ENCODE peak calls at places on chromosomes 12 and 14, in ten cellular contexts. A, R, L, B, D, J, U, P, M and G are unnamed samples.

GRCh38 chr12:82883396-82884360 is 197.0 kb downstream of the TMTC2 start:
- DNase-seq in A (no peak), R (no peak), L (no peak), B (no peak), D (no peak), J (peak; percentile 48), U (no peak), P (peak; percentile 23), M (no peak), G (no peak)

GRCh38 chr12:99372257-99372933 is 275.2 kb upstream of the GARIN6 start:
- DNase-seq in A (no peak), R (no peak), L (no peak), B (no peak), D (no peak), J (no peak), U (no peak), P (no peak), M (no peak), G (no peak)

GRCh38 chr12:22971771-22972191 is 346.8 kb downstream of the ETNK1 start:
- DNase-seq in A (no peak), R (no peak), L (no peak), B (no peak), D (no peak), J (no peak), U (no peak), P (no peak), M (no peak), G (no peak)

GRCh38 chr12:8644345-8645248 is 18.0 kb downstream of the MFAP5 start:
- DNase-seq in A (no peak), R (no peak), L (no peak), B (no peak), D (no peak), J (no peak), U (no peak), P (no peak), M (no peak), G (no peak)

GRCh38 chr12:133130038-133130807 is at the start of the genes ZNF10 and ZNF891:
- DNase-seq in A (peak; percentile 99), R (peak; percentile 64), L (peak; percentile 97), B (peak; percentile 97), D (peak; percentile 95), J (peak; percentile 47), U (peak; percentile 93), P (peak; percentile 95), M (peak; percentile 99), G (peak; percentile 95)

GRCh38 chr12:124617615-124618014 is 50.2 kb upstream of the NCOR2 start:
- DNase-seq in A (no peak), R (no peak), L (no peak), B (no peak), D (no peak), J (no peak), U (no peak), P (no peak), M (no peak), G (no peak)

GRCh38 chr12:28893365-28893764 is 255.7 kb upstream of the FAR2 start:
- DNase-seq in A (no peak), R (no peak), L (no peak), B (no peak), D (no peak), J (no peak), U (no peak), P (no peak), M (peak; percentile 45), G (no peak)

GRCh38 chr14:89190779-89191513 is 226.1 kb downstream of the FOXN3 start:
- DNase-seq in A (no peak), R (no peak), L (no peak), B (no peak), D (no peak), J (no peak), U (no peak), P (no peak), M (no peak), G (no peak)

GRCh38 chr12:82299617-82300016 is 58.6 kb downstream of the CCDC59 start:
- DNase-seq in A (no peak), R (no peak), L (no peak), B (no peak), D (no peak), J (no peak), U (no peak), P (no peak), M (no peak), G (no peak)

GRCh38 chr12:6046511-6047180 is 77.8 kb downstream of the VWF start:
- DNase-seq in A (no peak), R (no peak), L (no peak), B (no peak), D (no peak), J (no peak), U (no peak), P (no peak), M (no peak), G (no peak)

GRCh38 chr14:75980856-75981255 is 939 bp downstream of the TGFB3 start:
- DNase-seq in A (no peak), R (no peak), L (no peak), B (peak; percentile 47), D (peak; percentile 36), J (no peak), U (peak; percentile 64), P (no peak), M (no peak), G (no peak)

GRCh38 chr14:55739967-55740707 is 160.1 kb downstream of the KTN1 start:
- DNase-seq in A (no peak), R (no peak), L (no peak), B (no peak), D (no peak), J (no peak), U (peak; percentile 55), P (no peak), M (no peak), G (no peak)

GRCh38 chr12:130754234-130755001 is 38.3 kb upstream of the RIMBP2 start:
- DNase-seq in A (no peak), R (no peak), L (no peak), B (no peak), D (no peak), J (peak; percentile 10), U (no peak), P (no peak), M (no peak), G (no peak)

GRCh38 chr14:100143523-100143922 is 15.9 kb downstream of the DEGS2 start:
- DNase-seq in A (no peak), R (no peak), L (no peak), B (no peak), D (no peak), J (no peak), U (no peak), P (no peak), M (no peak), G (no peak)

GRCh38 chr14:106831322-106831720 is 1304.9 kb downstream of the TMEM121 start:
- DNase-seq in A (peak; percentile 81), R (no peak), L (no peak), B (no peak), D (peak; percentile 28), J (no peak), U (no peak), P (peak; percentile 70), M (no peak), G (peak; percentile 70)

GRCh38 chr12:53978477-53979356 is 4.0 kb upstream of the HOTAIR start:
- DNase-seq in A (no peak), R (no peak), L (no peak), B (no peak), D (no peak), J (peak; percentile 98), U (no peak), P (no peak), M (no peak), G (no peak)
- TF ChIP-seq POLR2AphosphoS5 in A (no peak), R (no peak), L (no peak), B (no peak), D (no peak), J (peak; percentile 71), U (no peak), P (no peak), M (no peak), G (no peak)

GRCh38 chr14:33938131-33938949 is 12.5 kb downstream of the EGLN3 start:
- DNase-seq in A (peak; percentile 75), R (no peak), L (no peak), B (peak; percentile 85), D (peak; percentile 23), J (no peak), U (no peak), P (no peak), M (no peak), G (no peak)
- TF ChIP-seq POLR2AphosphoS5 in A (peak; percentile 58), R (no peak), L (no peak), B (peak; percentile 77), D (no peak), J (no peak), U (no peak), P (no peak), M (no peak), G (peak; percentile 43)

DNA sequence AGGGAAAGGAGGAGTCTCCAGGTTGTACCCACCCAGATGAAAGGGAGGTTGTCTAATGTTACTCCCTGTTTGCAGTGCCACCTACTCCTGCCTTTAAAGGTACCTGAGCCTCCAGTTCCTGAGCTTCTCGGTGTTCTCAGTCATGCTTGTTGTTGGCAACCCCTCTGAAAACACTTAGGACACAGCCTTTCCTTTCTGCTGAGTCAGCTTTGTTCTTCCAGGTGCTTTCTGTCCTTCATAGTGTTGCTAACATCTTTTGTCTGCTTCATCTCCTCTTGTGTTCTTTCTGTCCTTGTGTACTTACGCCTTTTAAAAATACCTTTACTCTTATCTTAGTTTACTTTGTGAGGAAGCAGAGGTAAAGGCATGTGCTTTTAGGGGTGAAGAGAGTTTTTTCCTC is 97.0 kb upstream of the NEDD1 start:
- DNase-seq in A (no peak), R (no peak), L (no peak), B (no peak), D (no peak), J (no peak), U (no peak), P (no peak), M (no peak), G (no peak)
- TF ChIP-seq POLR2AphosphoS5 in A (no peak), R (no peak), L (no peak), B (no peak), D (no peak), J (no peak), U (no peak), P (no peak), M (no peak), G (no peak)

GRCh38 chr14:94827711-94828505 is 58.0 kb upstream of the GSC start:
- DNase-seq in A (no peak), R (no peak), L (no peak), B (no peak), D (no peak), J (no peak), U (peak; percentile 81), P (no peak), M (no peak), G (no peak)
- TF ChIP-seq POLR2AphosphoS5 in A (no peak), R (no peak), L (no peak), B (no peak), D (no peak), J (no peak), U (no peak), P (no peak), M (no peak), G (no peak)